ENCODE peak calls at places on chromosomes 16 and 17, in six cellular contexts. K, Q, C, I, X and M are unnamed samples.

GRCh38 chr16:22813223-22813945 is 578 bp upstream of the HS3ST2 start:
- DNase-seq in K (no peak), C (peak), I (no peak), X (peak), Q (peak), M (peak)

GRCh38 chr17:33889079-33889478 is 366.0 kb upstream of the CCL2 start:
- DNase-seq in X (no peak), I (no peak), C (no peak), Q (no peak), K (no peak), M (no peak)

GRCh38 chr17:77140878-77141767 is at the start of gene SEC14L1:
- DNase-seq in X (no peak), I (peak), C (peak), K (no peak), Q (peak), M (no peak)

GRCh38 chr17:19744492-19744891 is 3.6 kb downstream of the ALDH3A1 start:
- DNase-seq in C (no peak), I (no peak), X (no peak), Q (no peak), K (no peak), M (no peak)

GRCh38 chr17:74995847-74996246 is 8.4 kb downstream of the CDR2L start:
- DNase-seq in I (no peak), C (peak), X (no peak), K (no peak), Q (no peak), M (no peak)

GRCh38 chr17:54771409-54771808 is 129.2 kb upstream of the TOM1L1 start:
- DNase-seq in I (no peak), C (no peak), K (no peak), Q (no peak), X (no peak), M (no peak)

GRCh38 chr17:28395968-28396367 is 10.0 kb downstream of the SLC46A1 start:
- DNase-seq in C (no peak), K (no peak), X (no peak), I (no peak), Q (no peak), M (no peak)

GRCh38 chr16:89118361-89119061 is 24.9 kb downstream of the ACSF3 start:
- DNase-seq in K (no peak), C (peak), X (no peak), I (no peak), Q (no peak), M (no peak)

GRCh38 chr16:1293921-1294656 is 15.3 kb upstream of the UBE2I start:
- DNase-seq in C (peak), K (no peak), I (no peak), X (no peak), Q (no peak), M (no peak)